ENCODE peak calls at places on chromosomes 13 and 19, in six cellular contexts. B is heart left ventricle, J is lower leg skin, A is fibroblast of pulmonary artery, H is transverse colon, I is A673. Y is an unnamed sample.

GRCh38 chr19:53130506-53130905 is 2.2 kb downstream of the ZNF415 start:
- DNase-seq in I (no peak), H (no peak), J (no peak), A (no peak), B (no peak), Y (no peak)

GRCh38 chr19:2059422-2060201 is 8.6 kb upstream of the MKNK2 start:
- DNase-seq in I (no peak), J (peak), B (peak), A (peak), H (peak), Y (no peak)

GRCh38 chr13:101575591-101575990 is 123.1 kb downstream of the ITGBL1 start:
- DNase-seq in A (no peak), J (no peak), H (no peak), B (no peak), I (peak), Y (no peak)

GRCh38 chr13:59914556-59914955 is 249.2 kb downstream of the DIAPH3 start:
- DNase-seq in J (no peak), H (no peak), B (no peak), A (peak), I (no peak), Y (no peak)

GRCh38 chr13:108225440-108225839 is 7.2 kb downstream of the ABHD13 start:
- DNase-seq in J (no peak), A (no peak), B (no peak), H (no peak), I (no peak), Y (no peak)

GRCh38 chr13:35699805-35700204 is 223.3 kb upstream of the MAB21L1 start:
- DNase-seq in J (no peak), H (peak), I (no peak), B (no peak), A (no peak), Y (no peak)

GRCh38 chr19:41352609-41353465 is 885 bp downstream of the TGFB1 start:
- DNase-seq in J (peak), I (peak), A (peak), B (peak), H (peak), Y (peak)

GRCh38 chr13:46607768-46608553 is 55.0 kb downstream of the LRCH1 start:
- DNase-seq in J (no peak), I (no peak), A (no peak), H (no peak), B (no peak), Y (no peak)

GRCh38 chr19:40241809-40242384 is 15.4 kb upstream of the CCNP start:
- DNase-seq in I (no peak), B (peak), J (no peak), H (no peak), A (peak), Y (no peak)

GRCh38 chr19:2049741-2050348 is 1.2 kb downstream of the MKNK2 start:
- DNase-seq in A (peak), I (peak), H (peak), B (peak), J (peak), Y (peak)

GRCh38 chr19:43572172-43572588 is 3.1 kb downstream of the XRCC1 start:
- DNase-seq in B (no peak), I (no peak), H (no peak), J (no peak), A (no peak), Y (no peak)

GRCh38 chr19:35346193-35347052 is 1.3 kb upstream of the FFAR1 start:
- DNase-seq in B (no peak), A (no peak), I (no peak), H (peak), J (no peak), Y (no peak)

GRCh38 chr19:55703790-55704215 is 28.8 kb downstream of the EPN1 start:
- DNase-seq in H (peak), B (no peak), A (peak), I (peak), J (no peak), Y (no peak)

GRCh38 chr13:39571502-39572092 is 31.4 kb downstream of the LHFPL6 start:
- DNase-seq in J (no peak), H (no peak), B (peak), A (no peak), I (no peak), Y (no peak)

GRCh38 chr19:5293607-5294089 is 47.0 kb downstream of the PTPRS start:
- DNase-seq in H (no peak), J (no peak), I (peak), A (peak), B (no peak), Y (no peak)

GRCh38 chr19:42178791-42179500 is 38.5 kb downstream of the DEDD2 start:
- DNase-seq in B (no peak), A (no peak), J (no peak), H (no peak), I (peak), Y (no peak)

GRCh38 chr19:50330365-50331078 is 1.3 kb upstream of the KCNC3 start:
- DNase-seq in J (peak), B (peak), H (peak), A (peak), I (peak), Y (peak)

GRCh38 chr19:54418030-54418929 is 3.0 kb downstream of the TTYH1 start:
- DNase-seq in I (no peak), H (no peak), A (peak), J (no peak), B (no peak), Y (no peak)

GRCh38 chr13:75740008-75740407 is 103.9 kb downstream of the LMO7 start:
- DNase-seq in H (no peak), B (no peak), I (no peak), J (no peak), A (no peak), Y (no peak)

GRCh38 chr13:75736132-75736531 is 100.0 kb downstream of the LMO7 start:
- DNase-seq in A (no peak), H (no peak), I (no peak), B (no peak), J (no peak), Y (no peak)

GRCh38 chr13:75739244-75739868 is 103.2 kb downstream of the LMO7 start:
- DNase-seq in I (no peak), A (no peak), J (no peak), B (no peak), H (no peak), Y (no peak)

GRCh38 chr13:75744127-75744526 is 108.0 kb downstream of the LMO7 start:
- DNase-seq in B (no peak), H (no peak), J (no peak), I (no peak), A (no peak), Y (no peak)

DNA sequence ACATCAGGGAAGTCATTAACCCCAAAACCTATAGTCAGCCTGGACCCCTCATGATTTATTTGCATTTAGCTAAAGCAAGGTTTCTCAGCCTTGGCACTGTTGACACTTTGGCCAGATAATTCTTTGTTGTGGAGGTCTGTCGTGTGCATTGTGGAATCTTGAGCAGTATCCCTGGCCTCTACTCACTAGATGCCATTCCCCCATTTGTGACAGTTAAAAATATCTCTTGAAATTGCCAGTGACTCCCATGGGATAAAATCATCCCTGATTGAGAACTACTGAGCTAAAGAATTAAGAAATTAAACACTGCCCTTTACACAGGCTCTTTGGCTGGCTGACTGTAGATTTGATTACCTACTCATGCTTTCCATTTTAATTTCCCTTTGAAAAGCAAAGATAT is 102.7 kb downstream of the LMO7 start:
- DNase-seq in A (no peak), J (no peak), B (no peak), H (no peak), I (no peak), Y (no peak)
- H3K4me3 ChIP-seq in A (no peak), J (no peak), B (no peak), H (no peak), I (no peak), Y (no peak)

DNA sequence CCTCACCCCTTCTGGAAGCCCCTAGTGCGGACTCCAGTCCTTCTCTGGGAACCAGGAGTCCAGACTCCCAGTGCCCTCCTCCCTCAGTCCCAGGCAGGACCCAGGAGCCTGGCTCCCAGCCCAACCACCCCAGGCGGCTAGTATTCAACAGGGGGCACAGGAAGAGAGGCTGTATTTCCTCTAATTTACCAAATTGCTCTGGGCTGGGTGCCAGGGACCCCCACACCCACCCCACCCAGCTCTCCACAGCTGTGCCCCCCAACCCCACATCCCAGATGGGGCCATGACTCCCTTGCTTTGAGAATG is 3.4 kb downstream of the GRIN2D start:
- DNase-seq in A (no peak), B (no peak), I (peak), H (no peak), J (no peak), Y (no peak)
- H3K4me3 ChIP-seq in A (no peak), B (no peak), I (peak), H (no peak), J (no peak), Y (no peak)

GRCh38 chr19:46324277-46324676 is 22.6 kb upstream of the PPP5C start:
- DNase-seq in B (no peak), I (no peak), J (no peak), H (no peak), A (no peak), Y (no peak)
- H3K4me3 ChIP-seq in B (no peak), I (no peak), J (no peak), H (no peak), A (no peak), Y (no peak)

GRCh38 chr13:29137995-29138394 is 317.9 kb downstream of the MTUS2 start:
- DNase-seq in H (no peak), B (no peak), A (peak), I (peak), J (no peak), Y (no peak)
- H3K4me3 ChIP-seq in H (no peak), B (no peak), A (no peak), I (no peak), J (no peak), Y (no peak)

DNA sequence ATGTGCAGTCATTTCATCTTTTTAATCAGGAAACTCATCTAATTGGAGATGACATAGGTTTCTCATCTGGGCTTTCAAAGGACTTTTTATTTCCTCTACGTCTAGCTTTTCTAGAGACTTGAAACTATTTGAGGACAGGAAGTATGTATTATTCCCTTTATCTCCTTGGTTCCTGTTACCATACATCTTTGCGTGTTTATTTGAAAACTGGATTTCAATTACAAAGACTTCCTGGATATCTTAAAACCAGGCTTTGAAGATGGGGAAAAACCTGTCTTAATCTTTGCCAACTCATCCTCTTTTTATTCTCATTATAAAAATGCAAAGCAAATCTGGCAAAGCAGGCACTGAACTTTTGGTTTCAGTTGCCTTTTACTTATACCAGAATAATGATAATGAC is 130.5 kb downstream of the LMO7 start:
- DNase-seq in B (no peak), H (no peak), A (no peak), J (no peak), I (peak), Y (no peak)
- H3K4me3 ChIP-seq in B (no peak), H (no peak), A (no peak), J (no peak), I (no peak), Y (no peak)

DNA sequence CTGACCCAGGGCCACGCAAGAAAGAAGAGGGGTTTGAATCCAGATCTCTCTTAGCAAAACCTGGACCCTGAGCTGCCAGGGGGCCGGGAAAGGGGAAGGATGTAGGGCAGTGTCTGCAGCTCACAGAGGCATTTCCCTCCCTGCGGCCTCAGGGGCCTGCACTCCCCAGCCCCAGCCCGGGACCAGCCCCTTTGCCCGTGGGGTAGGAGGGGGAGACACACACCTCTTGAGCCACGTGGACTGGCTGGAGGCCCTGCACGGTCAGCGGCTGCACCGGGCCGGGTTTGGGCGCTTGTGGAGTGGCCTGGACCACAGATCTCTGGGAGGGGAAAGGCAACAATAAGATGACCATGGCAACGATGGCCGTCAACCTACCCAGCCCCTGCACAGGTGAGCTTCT is 26.9 kb downstream of the RFX1 start:
- DNase-seq in I (no peak), A (no peak), H (no peak), B (no peak), J (no peak), Y (no peak)
- H3K4me3 ChIP-seq in I (peak), A (no peak), H (peak), B (peak), J (no peak), Y (no peak)